ENCODE peak calls at places on chromosomes 12 and 14, in seven cellular contexts. F is HepG2, X is A549, I is transverse colon, T is ovary, P is H1, E is stomach. L is an unnamed sample.

GRCh38 chr12:118061011-118061875 is at the start of gene WSB2:
- DNase-seq in F (no peak), X (peak), I (peak), T (peak), P (peak), E (peak), L (peak)

GRCh38 chr14:58276208-58276607 is 22.1 kb upstream of the ARID4A start:
- DNase-seq in F (no peak), X (no peak), I (no peak), T (no peak), P (no peak), E (no peak), L (no peak)

GRCh38 chr12:132079190-132079589 is 64.9 kb downstream of the DDX51 start:
- DNase-seq in F (no peak), X (no peak), I (no peak), T (peak), P (no peak), E (no peak), L (no peak)

GRCh38 chr12:47814539-47815170 is 5.0 kb downstream of the HDAC7 start:
- DNase-seq in F (no peak), X (no peak), I (no peak), T (no peak), P (no peak), E (no peak), L (no peak)

GRCh38 chr14:68668028-68668427 is 124.8 kb downstream of the ZFP36L1 start:
- DNase-seq in F (no peak), X (no peak), I (no peak), T (peak), P (no peak), E (no peak), L (peak)

GRCh38 chr14:22337938-22338337 is 251.1 kb downstream of the DAD1 start:
- DNase-seq in F (no peak), X (no peak), I (no peak), T (no peak), P (no peak), E (no peak), L (no peak)

GRCh38 chr14:69873877-69874780 is 5.1 kb upstream of the SMOC1 start:
- DNase-seq in F (no peak), X (no peak), I (no peak), T (no peak), P (no peak), E (no peak), L (no peak)

GRCh38 chr14:51653096-51653814 is 1.5 kb downstream of the FRMD6 start:
- DNase-seq in F (no peak), X (peak), I (no peak), T (no peak), P (no peak), E (no peak), L (no peak)

GRCh38 chr12:18658829-18659228 is 79.0 kb downstream of the PLCZ1 start:
- DNase-seq in F (no peak), X (no peak), I (no peak), T (no peak), P (no peak), E (no peak), L (no peak)

GRCh38 chr12:114918535-114919233 is 234.7 kb upstream of the TBX3 start:
- DNase-seq in F (peak), X (peak), I (peak), T (no peak), P (no peak), E (no peak), L (no peak)

GRCh38 chr14:54902143-54902520 is 494 bp downstream of the GCH1 start:
- DNase-seq in F (peak), X (peak), I (peak), T (peak), P (peak), E (peak), L (peak)

GRCh38 chr14:88264116-88264515 is 59.0 kb downstream of the KCNK10 start:
- DNase-seq in F (no peak), X (no peak), I (no peak), T (no peak), P (no peak), E (no peak), L (no peak)

GRCh38 chr12:121579981-121580868 is 598 bp downstream of the KDM2B start:
- DNase-seq in F (peak), X (peak), I (peak), T (peak), P (peak), E (peak), L (peak)

GRCh38 chr12:2673966-2674810 is 120.6 kb upstream of the FKBP4 start:
- DNase-seq in F (no peak), X (no peak), I (no peak), T (no peak), P (peak), E (peak), L (peak)

GRCh38 chr14:90521930-90522483 is 125.2 kb downstream of the CALM1 start:
- DNase-seq in F (no peak), X (no peak), I (no peak), T (no peak), P (no peak), E (no peak), L (peak)

GRCh38 chr12:115355301-115355700 is 671.3 kb upstream of the TBX3 start:
- DNase-seq in F (no peak), X (no peak), I (no peak), T (no peak), P (no peak), E (no peak), L (no peak)

GRCh38 chr14:100400115-100400514 is 77.0 kb downstream of the SLC25A47 start:
- DNase-seq in F (no peak), X (no peak), I (peak), T (no peak), P (no peak), E (peak), L (no peak)

GRCh38 chr12:123384994-123385376 is 1.1 kb downstream of the KMT5A start:
- DNase-seq in F (no peak), X (peak), I (no peak), T (no peak), P (no peak), E (no peak), L (no peak)

GRCh38 chr12:126353604-126354003 is 1288.4 kb downstream of the AACS start:
- DNase-seq in F (no peak), X (no peak), I (no peak), T (no peak), P (no peak), E (no peak), L (no peak)

GRCh38 chr14:55580401-55581010 is 499 bp downstream of the KTN1 start:
- DNase-seq in F (no peak), X (no peak), I (peak), T (peak), P (no peak), E (peak), L (peak)

GRCh38 chr12:123540899-123541662 is 7.6 kb upstream of the RILPL1 start:
- DNase-seq in F (peak), X (no peak), I (no peak), T (no peak), P (no peak), E (no peak), L (no peak)

GRCh38 chr12:111190741-111191526 is 178.0 kb downstream of the PHETA1 start:
- DNase-seq in F (no peak), X (no peak), I (no peak), T (no peak), P (no peak), E (no peak), L (no peak)

GRCh38 chr14:65179918-65180724 is 77.8 kb upstream of the MAX start:
- DNase-seq in F (no peak), X (peak), I (peak), T (peak), P (no peak), E (peak), L (no peak)

GRCh38 chr12:113221997-113222729 is 899 bp downstream of the TPCN1 start:
- DNase-seq in F (no peak), X (peak), I (no peak), T (no peak), P (peak), E (no peak), L (no peak)

GRCh38 chr14:33062476-33062875 is 123.8 kb downstream of the NPAS3 start:
- DNase-seq in F (no peak), X (no peak), I (no peak), T (no peak), P (no peak), E (no peak), L (no peak)

GRCh38 chr12:108543642-108544041 is 17.3 kb downstream of the SART3 start:
- DNase-seq in F (no peak), X (no peak), I (no peak), T (no peak), P (no peak), E (no peak), L (no peak)

GRCh38 chr14:104288272-104288671 is 149.9 kb downstream of the KIF26A start:
- DNase-seq in F (no peak), X (no peak), I (peak), T (peak), P (no peak), E (no peak), L (peak)

GRCh38 chr12:96225994-96226399 is 31.8 kb downstream of the ELK3 start:
- DNase-seq in F (peak), X (no peak), I (no peak), T (no peak), P (no peak), E (no peak), L (no peak)

GRCh38 chr12:64733857-64734256 is 25.3 kb downstream of the GNS start:
- DNase-seq in F (no peak), X (peak), I (no peak), T (no peak), P (no peak), E (no peak), L (no peak)

GRCh38 chr12:82645414-82645813 is 41.3 kb upstream of the TMTC2 start:
- DNase-seq in F (no peak), X (no peak), I (no peak), T (no peak), P (no peak), E (no peak), L (no peak)

GRCh38 chr12:74719447-74719846 is 181.8 kb downstream of the ATXN7L3B start:
- DNase-seq in F (no peak), X (no peak), I (no peak), T (no peak), P (no peak), E (no peak), L (no peak)

GRCh38 chr12:57127101-57127709 is 1.1 kb upstream of the LRP1 start:
- DNase-seq in F (peak), X (peak), I (peak), T (peak), P (peak), E (peak), L (no peak)

GRCh38 chr12:45731376-45731775 is 1.9 kb downstream of the ARID2 start:
- DNase-seq in F (no peak), X (no peak), I (no peak), T (no peak), P (no peak), E (no peak), L (no peak)

GRCh38 chr12:94851396-94852025 is 152.0 kb downstream of the NDUFA12 start:
- DNase-seq in F (no peak), X (no peak), I (no peak), T (no peak), P (no peak), E (no peak), L (no peak)

GRCh38 chr12:110590806-110591326 is 7.7 kb upstream of the PPTC7 start:
- DNase-seq in F (peak), X (no peak), I (no peak), T (no peak), P (no peak), E (no peak), L (no peak)

GRCh38 chr14:79809849-79810612 is 401.3 kb downstream of the DIO2 start:
- DNase-seq in F (no peak), X (peak), I (peak), T (no peak), P (no peak), E (no peak), L (no peak)

GRCh38 chr12:2194571-2194970 is 141.8 kb downstream of the CACNA1C start:
- DNase-seq in F (no peak), X (no peak), I (no peak), T (no peak), P (no peak), E (no peak), L (no peak)

GRCh38 chr14:90850487-90850886 is 34.3 kb upstream of the TTC7B start:
- DNase-seq in F (peak), X (no peak), I (no peak), T (no peak), P (peak), E (no peak), L (no peak)

GRCh38 chr14:104232070-104232484 is 93.7 kb downstream of the KIF26A start:
- DNase-seq in F (no peak), X (no peak), I (no peak), T (no peak), P (no peak), E (no peak), L (no peak)

GRCh38 chr14:76922599-76922998 is 96.4 kb downstream of the LRRC74A start:
- DNase-seq in F (no peak), X (no peak), I (no peak), T (no peak), P (no peak), E (no peak), L (no peak)
- H3K27ac ChIP-seq in F (no peak), X (peak), I (no peak), T (no peak), P (no peak), E (peak), L (no peak)

DNA sequence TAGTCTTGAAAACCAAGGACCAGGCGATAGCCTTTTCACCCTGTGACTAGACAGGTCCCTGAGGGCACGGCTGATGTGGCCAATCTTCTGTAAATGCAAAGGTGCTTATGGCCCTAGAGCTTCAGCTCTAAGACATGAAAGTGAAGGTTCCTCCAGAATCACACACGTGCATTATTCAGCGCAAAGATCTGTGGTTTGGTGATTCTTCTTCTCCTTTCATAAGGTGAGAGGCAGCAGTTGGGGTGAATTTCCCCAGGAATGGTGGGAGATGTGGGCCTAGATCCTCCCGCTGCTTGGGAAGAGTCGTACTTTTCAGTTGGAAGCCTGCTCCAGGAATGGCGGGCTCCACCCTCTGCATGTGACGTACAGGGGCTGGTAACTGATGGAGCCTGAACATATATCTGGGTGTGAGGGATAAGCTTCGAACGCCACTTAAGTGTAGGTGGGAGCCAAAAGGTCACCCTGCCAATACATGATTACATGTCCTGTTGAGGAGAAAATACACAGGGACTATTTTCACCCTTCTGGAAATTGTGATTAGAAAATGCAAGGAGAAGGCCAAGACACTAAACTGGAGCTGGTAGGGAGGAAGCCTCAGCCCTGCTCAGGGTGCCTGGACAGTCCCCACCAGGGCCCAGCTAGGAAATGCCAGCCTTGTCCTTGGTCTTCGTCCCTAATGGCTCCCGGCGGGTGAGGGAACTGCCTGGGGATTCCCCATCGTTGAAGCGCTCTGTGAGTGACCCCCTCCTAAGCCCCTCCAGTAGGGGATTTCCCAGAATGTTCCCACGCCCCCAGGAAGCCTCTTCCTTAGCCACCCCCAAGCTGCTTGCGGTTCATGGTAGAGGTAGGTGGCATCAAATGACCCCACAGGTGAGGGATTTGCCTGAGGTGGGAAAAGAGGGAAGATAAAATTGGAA is 17.6 kb downstream of the BATF start:
- DNase-seq in F (no peak), X (no peak), I (no peak), T (no peak), P (no peak), E (no peak), L (no peak)
- TF ChIP-seq EP300 in F (no peak), X (no peak), I (no peak), T (no peak), P (no peak), E (no peak), L (no peak)

GRCh38 chr12:66210840-66211239 is 21.8 kb downstream of the IRAK3 start:
- DNase-seq in F (no peak), X (no peak), I (no peak), T (no peak), P (no peak), E (no peak), L (no peak)
- H3K27ac ChIP-seq in F (no peak), X (no peak), I (no peak), T (no peak), P (no peak), E (no peak), L (no peak)

DNA sequence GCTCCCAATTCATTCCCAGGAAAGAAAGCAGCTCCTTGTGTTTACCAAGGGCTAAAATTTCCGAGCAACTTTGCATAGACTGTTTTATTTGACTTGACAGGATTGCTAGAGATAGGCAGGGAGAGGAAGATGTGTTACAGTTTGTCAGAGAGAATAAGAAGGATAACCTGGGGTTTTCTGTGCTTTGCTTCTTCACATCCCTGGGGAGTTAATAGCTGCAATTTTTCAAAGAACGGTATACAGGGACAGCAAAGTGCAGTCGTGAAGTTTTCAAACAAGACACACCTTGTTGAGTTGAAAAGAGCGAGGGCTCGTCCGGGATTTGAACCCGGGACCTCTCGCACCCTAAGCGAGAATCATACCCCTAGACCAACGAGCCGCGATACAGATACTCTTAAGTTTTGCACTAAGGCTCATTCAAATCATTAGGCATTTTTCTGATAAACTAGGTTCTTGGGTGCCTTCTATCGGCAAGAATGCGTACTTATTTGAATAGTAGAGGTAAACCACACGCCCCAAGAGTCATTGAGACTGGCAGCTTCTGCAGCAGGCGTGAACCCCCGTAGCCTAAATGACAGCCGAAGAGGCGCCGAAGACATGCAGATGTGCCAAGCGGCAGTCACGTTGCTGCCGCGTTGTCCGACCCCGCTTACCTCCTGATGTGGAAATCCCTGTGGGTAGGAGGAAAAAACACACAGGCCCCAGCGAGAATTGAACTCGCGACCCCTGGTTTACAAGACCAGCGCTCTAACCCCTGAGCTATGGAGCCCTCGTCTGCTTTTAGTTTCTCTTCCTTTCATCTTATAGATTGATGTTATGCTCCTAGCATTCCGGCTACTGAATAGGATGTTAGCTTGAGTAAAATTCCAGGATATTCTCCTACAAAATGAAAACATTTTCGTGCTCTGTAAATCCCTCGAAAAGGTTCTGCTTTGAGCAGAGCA is 22.2 kb upstream of the RNASE12 start:
- DNase-seq in F (peak), X (peak), I (peak), T (peak), P (peak), E (peak), L (peak)
- TF ChIP-seq EP300 in F (peak), X (no peak), I (no peak), T (no peak), P (no peak), E (no peak), L (no peak)

GRCh38 chr14:56650977-56651376 is 71.4 kb downstream of the TMEM260 start:
- DNase-seq in F (no peak), X (no peak), I (no peak), T (no peak), P (no peak), E (no peak), L (no peak)
- H3K27ac ChIP-seq in F (no peak), X (no peak), I (no peak), T (no peak), P (no peak), E (no peak), L (no peak)

GRCh38 chr14:74019408-74019714 is 212 bp downstream of the BBOF1 start:
- DNase-seq in F (no peak), X (no peak), I (no peak), T (no peak), P (no peak), E (no peak), L (no peak)
- TF ChIP-seq EP300 in F (no peak), X (no peak), I (no peak), T (no peak), P (no peak), E (no peak), L (no peak)